ENCODE peak calls at places on chromosome 20, in five cellular contexts. O is GM12878, E is lung, Z is endodermal cell, A is prostate gland. W is an unnamed sample.

GRCh38 chr20:21342656-21343345 is 39.7 kb downstream of the XRN2 start:
- DNase-seq in A (no peak), O (no peak), E (no peak), Z (no peak), W (no peak)

GRCh38 chr20:37519508-37520416 is 1.3 kb upstream of the NNAT start:
- DNase-seq in A (no peak), E (no peak), O (no peak), Z (peak; percentile 68), W (no peak)

GRCh38 chr20:41155267-41155666 is 17.9 kb downstream of the PLCG1 start:
- DNase-seq in E (no peak), O (no peak), Z (no peak), A (no peak), W (no peak)

GRCh38 chr20:44900231-44900854 is 9.5 kb upstream of the PABPC1L start:
- DNase-seq in E (no peak), Z (no peak), A (no peak), O (no peak), W (no peak)

GRCh38 chr20:36532822-36533221 is 8.5 kb upstream of the MYL9 start:
- DNase-seq in E (no peak), A (no peak), O (no peak), Z (no peak), W (no peak)

GRCh38 chr20:47454298-47455132 is 47.2 kb upstream of the NCOA3 start:
- DNase-seq in Z (peak; percentile 59), O (no peak), A (no peak), E (no peak), W (no peak)

GRCh38 chr20:8756410-8756809 is 312.5 kb upstream of the PLCB4 start:
- DNase-seq in E (no peak), Z (no peak), O (no peak), A (no peak), W (no peak)

GRCh38 chr20:4961746-4962145 is 39.6 kb downstream of the SLC23A2 start:
- DNase-seq in Z (no peak), E (no peak), A (no peak), O (no peak), W (no peak)

GRCh38 chr20:34415079-34415478 is 52.0 kb downstream of the ITCH start:
- DNase-seq in A (no peak), O (peak; percentile 39), Z (no peak), E (no peak), W (no peak)

GRCh38 chr20:7859371-7859802 is 80.9 kb downstream of the HAO1 start:
- DNase-seq in Z (peak; percentile 52), A (no peak), E (no peak), O (peak; percentile 8), W (no peak)

GRCh38 chr20:19742974-19743649 is 14.9 kb upstream of the RIN2 start:
- DNase-seq in A (no peak), O (no peak), Z (no peak), E (no peak), W (no peak)

GRCh38 chr20:62368629-62369507 is 1.8 kb upstream of the LAMA5 start:
- DNase-seq in Z (peak; percentile 90), O (no peak), E (peak; percentile 72), A (no peak), W (no peak)

GRCh38 chr20:56447227-56447626 is 21.2 kb upstream of the RTF2 start:
- DNase-seq in E (no peak), O (no peak), A (no peak), Z (peak; percentile 85), W (no peak)

GRCh38 chr20:47353697-47354387 is 2.7 kb downstream of the ZMYND8 start:
- DNase-seq in O (no peak), A (no peak), E (no peak), Z (no peak), W (no peak)

GRCh38 chr20:50367104-50367674 is 143.0 kb upstream of the PTPN1 start:
- DNase-seq in A (no peak), E (no peak), O (no peak), Z (no peak), W (no peak)

GRCh38 chr20:62359491-62360121 is 7.5 kb downstream of the LAMA5 start:
- DNase-seq in A (no peak), Z (peak; percentile 47), O (no peak), E (no peak), W (no peak)

GRCh38 chr20:50416269-50416863 is 93.8 kb upstream of the PTPN1 start:
- DNase-seq in Z (no peak), A (no peak), O (no peak), E (no peak), W (no peak)

GRCh38 chr20:39619386-39619785 is 657.2 kb downstream of the DHX35 start:
- DNase-seq in A (no peak), O (no peak), Z (no peak), E (no peak), W (no peak)

GRCh38 chr20:63982937-63983336 is 2.0 kb downstream of the PRPF6 start:
- DNase-seq in A (no peak), Z (no peak), E (no peak), O (no peak), W (no peak)

GRCh38 chr20:56778765-56779195 is 149.7 kb downstream of the TFAP2C start:
- DNase-seq in Z (peak; percentile 69), O (no peak), E (no peak), A (peak; percentile 26), W (peak; percentile 37)

DNA sequence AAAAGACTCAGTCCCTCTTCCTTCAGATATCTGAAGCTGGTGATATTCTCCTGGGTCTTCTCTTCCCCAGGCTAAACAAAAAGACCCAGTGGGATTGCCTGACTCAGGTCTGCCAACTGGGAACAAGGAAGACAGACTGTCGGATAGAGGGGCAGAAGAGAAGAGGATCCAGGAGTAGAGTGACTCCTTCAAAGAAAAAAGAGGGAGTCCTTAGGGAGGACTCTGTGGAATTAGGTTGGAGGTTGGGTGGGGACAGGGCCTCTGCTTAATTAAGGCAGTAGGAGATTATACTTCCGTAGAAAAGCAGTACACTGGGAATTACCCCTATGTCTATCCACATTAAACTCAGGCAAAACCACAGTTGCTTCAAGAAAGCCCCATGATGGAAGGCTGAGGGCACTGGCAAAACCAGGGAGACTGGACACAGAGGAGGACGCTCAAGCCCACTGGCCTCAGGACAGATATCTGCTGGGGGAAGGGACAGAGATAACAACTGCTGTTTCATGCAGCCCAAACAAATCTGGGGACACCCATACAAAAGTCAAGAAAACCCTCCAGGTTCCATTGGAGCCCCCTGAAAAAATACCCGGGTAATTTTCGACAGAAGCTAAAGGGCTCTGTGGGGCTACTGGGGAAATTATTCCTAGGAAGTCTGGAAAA is 5.7 kb downstream of the BCL2L1 start:
- DNase-seq in E (no peak), A (no peak), Z (no peak), O (no peak), W (peak; percentile 27)
- H3K4me3 ChIP-seq in E (peak overlapping the region; percentile 2), A (no peak overlapping the region), Z (peak overlapping the region; percentile 4), O (peak overlapping the region; percentile 72), W (no peak overlapping the region)

GRCh38 chr20:16001286-16001685 is 572.0 kb downstream of the KIF16B start:
- DNase-seq in Z (no peak), E (no peak), O (no peak), A (no peak), W (no peak)
- H3K9me3 ChIP-seq in Z (peaks cover 21% of the 10 kb centered on the region), E (no peaks in the 10 kb centered on the region), O (peaks cover 4% of the 10 kb centered on the region), A (no peaks in the 10 kb centered on the region), W (peaks cover 33% of the 10 kb centered on the region)

DNA sequence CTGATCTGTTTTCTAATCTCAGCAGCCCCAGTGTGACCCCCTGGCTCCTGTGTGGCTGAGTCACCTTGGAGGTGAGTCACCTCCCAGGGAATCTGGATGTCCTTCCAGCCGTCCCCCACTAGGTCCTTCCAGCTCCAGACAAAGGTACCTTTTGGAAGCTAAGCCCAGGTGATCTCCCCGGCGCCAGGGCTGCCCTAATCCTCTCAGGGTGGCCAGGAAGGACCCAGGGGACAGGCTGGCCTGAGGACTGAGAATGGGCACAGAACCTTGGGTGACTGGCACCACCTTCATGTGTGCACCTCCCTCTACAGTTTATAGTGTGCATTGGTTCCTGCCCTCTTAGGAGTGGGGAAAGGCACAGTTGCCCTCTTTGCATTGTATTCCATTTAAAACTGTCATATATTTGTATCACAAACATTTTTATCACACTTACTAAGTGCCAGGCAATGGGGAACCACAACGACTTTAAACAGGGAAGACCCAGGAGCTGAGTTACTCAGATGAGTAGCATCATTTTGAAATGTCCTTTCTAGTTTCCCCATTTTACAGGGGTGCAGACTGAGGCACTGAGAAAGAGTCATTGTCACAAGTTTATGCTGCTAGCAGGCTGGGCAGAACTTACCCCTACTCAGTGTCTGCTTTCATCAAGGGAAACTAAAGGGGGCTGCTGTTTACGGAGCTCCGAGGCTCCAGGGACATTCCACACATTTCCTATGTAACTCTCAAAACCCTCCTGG is 2.6 kb upstream of the BPIFB4 start:
- DNase-seq in Z (peak; percentile 81), O (no peak), E (no peak), A (no peak), W (peak; percentile 45)
- TF ChIP-seq CTCF in Z (peak; percentile 72), O (peak; percentile 55), E (no peak), A (no peak), W (no peak)

DNA sequence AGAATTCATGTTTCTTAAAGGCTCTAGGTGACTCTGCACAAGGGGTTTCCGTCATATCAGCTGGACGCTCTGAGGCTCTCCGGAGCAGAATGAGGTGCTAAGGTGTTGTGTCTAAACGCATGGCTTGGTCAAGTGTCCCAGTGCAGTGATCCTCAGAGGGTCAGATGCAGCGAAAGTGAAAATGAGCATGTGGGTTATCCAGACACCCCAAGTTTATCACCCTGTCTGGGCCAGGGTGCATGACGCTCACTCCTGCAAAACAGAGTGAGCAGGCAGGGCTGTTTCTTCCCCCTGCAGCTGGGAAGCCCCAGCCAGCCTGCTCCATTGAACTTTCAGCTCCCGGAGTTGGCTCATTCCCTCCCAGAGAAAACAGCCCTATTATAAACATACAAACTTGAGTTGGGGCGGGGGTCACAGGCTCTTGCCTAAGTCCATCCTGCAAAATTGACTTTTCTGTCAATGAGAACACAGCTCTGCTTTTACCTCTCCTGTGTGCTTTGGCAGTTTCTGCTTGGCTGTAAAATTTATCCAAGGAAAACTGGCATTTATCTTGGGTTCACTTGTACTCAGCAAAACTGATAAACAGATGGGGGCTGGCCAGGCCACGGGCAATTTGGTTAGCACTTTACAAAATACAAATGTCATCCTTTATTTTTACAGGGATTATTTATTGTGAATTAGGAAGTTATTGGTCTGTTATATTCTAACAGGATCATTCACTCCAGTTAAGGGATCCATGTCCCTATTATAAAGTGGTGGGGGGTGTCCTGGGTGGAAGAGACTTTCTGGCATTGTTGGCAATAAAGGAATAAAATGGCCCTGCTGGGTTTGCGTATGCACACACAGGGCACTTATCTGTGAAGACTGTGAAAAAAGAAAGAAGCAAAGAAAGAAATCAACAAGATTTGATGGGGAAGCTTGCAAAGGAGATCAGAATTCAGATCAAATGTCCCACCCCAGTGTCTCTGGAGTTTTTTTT is 154.9 kb downstream of the FOXA2 start:
- DNase-seq in Z (no peak), O (no peak), E (no peak), A (no peak), W (no peak)
- H3K4me3 ChIP-seq in Z (peak overlapping the region; percentile 22), O (no peak overlapping the region), E (no peak overlapping the region), A (no peak overlapping the region), W (no peak overlapping the region)

DNA sequence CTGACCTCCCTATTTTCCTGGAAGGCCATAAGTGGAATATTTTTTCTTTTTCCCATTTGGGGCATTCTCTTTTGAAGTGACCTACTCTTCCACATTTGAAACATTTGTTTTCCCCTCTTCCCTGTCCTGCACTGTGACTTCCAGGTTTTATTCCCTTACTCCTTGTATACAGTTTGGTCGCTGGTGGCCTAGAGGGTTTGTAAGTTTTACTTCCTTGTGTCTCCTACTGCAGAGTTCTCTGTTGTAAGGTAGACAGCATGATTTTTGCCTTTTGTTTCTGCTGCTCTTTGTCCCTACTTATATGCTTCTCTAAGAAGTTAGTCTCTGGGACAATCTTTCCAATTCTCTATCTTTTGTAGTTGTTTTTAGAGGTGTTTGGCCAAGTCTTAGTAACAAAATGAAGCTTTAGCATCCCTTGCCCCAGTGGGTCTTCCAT is 7.4 kb upstream of the ZNFX1 start:
- DNase-seq in A (no peak), Z (peak; percentile 29), O (no peak), E (no peak), W (no peak)
- H3K9me3 ChIP-seq in A (no peaks in the 10 kb centered on the region), Z (peaks cover 48% of the 10 kb centered on the region), O (peaks cover 41% of the 10 kb centered on the region), E (peaks cover 34% of the 10 kb centered on the region), W (peaks cover 83% of the 10 kb centered on the region)